ENCODE peak calls at places on chromosomes 16 and 17, in six cellular contexts. S is iris pigment epithelial cell; Z is pons; C is stimulated activated CD4-positive, alpha-beta T cell treated with anti-CD3 and anti-CD28 coated beads, Interleukin-4, amount 100 ng/mL, for 4 hours; L is cardiac muscle cell; O is D341Med. K is an unnamed sample.
A peak's percentile ranks its signal among the peaks of the same experiment; 100 is the strongest.

GRCh38 chr16:495127-495748 is 32.3 kb upstream of the CAPN15 start:
- DNase-seq in S (peak; percentile 50), Z (no peak), C (no peak), L (peak; percentile 29), O (peak; percentile 78), K (no peak)

GRCh38 chr16:84848991-84849634 is 29.3 kb downstream of the CRISPLD2 start:
- DNase-seq in S (no peak), Z (no peak), C (no peak), L (no peak), O (no peak), K (no peak)

GRCh38 chr17:68310141-68310540 is 18.8 kb downstream of the ARSG start:
- DNase-seq in S (peak; percentile 64), Z (no peak), C (peak; percentile 21), L (no peak), O (no peak), K (no peak)

GRCh38 chr17:44324092-44324570 is 492 bp downstream of the SLC25A39 start:
- DNase-seq in S (no peak), Z (no peak), C (no peak), L (peak; percentile 44), O (no peak), K (no peak)

GRCh38 chr17:37770631-37771518 is 26.0 kb upstream of the HNF1B start:
- DNase-seq in S (peak; percentile 63), Z (peak; percentile 6), C (peak; percentile 36), L (peak; percentile 71), O (peak; percentile 85), K (no peak)

GRCh38 chr16:55495616-55496289 is 13.1 kb upstream of the LPCAT2 start:
- DNase-seq in S (peak; percentile 81), Z (peak; percentile 66), C (no peak), L (no peak), O (no peak), K (no peak)

GRCh38 chr16:19291459-19291858 is 5.9 kb downstream of the CLEC19A start:
- DNase-seq in S (peak; percentile 7), Z (no peak), C (no peak), L (no peak), O (no peak), K (no peak)

GRCh38 chr17:8941520-8941919 is 24.0 kb downstream of the PIK3R5 start:
- DNase-seq in S (no peak), Z (no peak), C (peak; percentile 52), L (no peak), O (no peak), K (peak; percentile 48)

GRCh38 chr17:31357831-31358400 is 33.6 kb upstream of the RAB11FIP4 start:
- DNase-seq in S (peak; percentile 18), Z (no peak), C (no peak), L (no peak), O (no peak), K (no peak)

GRCh38 chr16:3671424-3671823 is 16.9 kb downstream of the DNASE1 start:
- DNase-seq in S (no peak), Z (no peak), C (no peak), L (no peak), O (peak; percentile 28), K (no peak)

K was measured in GM12892.